ENCODE peak calls at places on chromosomes 6 and 20, in ten cellular contexts. S is NCI-H2107; Y is mesenchymal stem cell; F is H7; G is NCI-H1436; X is dermis microvascular lymphatic vessel endothelial cell; A is NCI-H2029; J is activated CD4-positive, alpha-beta T cell treated with anti-CD3 and anti-CD28 coated beads, Interleukin-2, amount 50 U/mL, for 1 hour; L is HT-29; K is hepatic stellate cell. Z is an unnamed sample.

GRCh38 chr20:48606841-48607543 is 220.8 kb downstream of the PREX1 start:
- DNase-seq in S (no peak), Y (no peak), F (no peak), G (no peak), X (no peak), A (no peak), J (no peak), L (no peak), K (no peak), Z (no peak)

GRCh38 chr6:84166395-84166794 is 61.0 kb downstream of the CEP162 start:
- DNase-seq in S (no peak), Y (no peak), F (no peak), G (no peak), X (no peak), A (peak), J (no peak), L (no peak), K (no peak), Z (no peak)

GRCh38 chr6:158208226-158208807 is 40.2 kb downstream of the GTF2H5 start:
- DNase-seq in S (no peak), Y (no peak), F (no peak), G (no peak), X (peak), A (no peak), J (no peak), L (no peak), K (no peak), Z (no peak)

GRCh38 chr6:1015819-1016218 is 296.1 kb upstream of the FOXQ1 start:
- DNase-seq in S (no peak), Y (peak), F (no peak), G (no peak), X (no peak), A (no peak), J (no peak), L (no peak), K (no peak), Z (no peak)

GRCh38 chr6:106257195-106257594 is 68.4 kb downstream of the ATG5 start:
- DNase-seq in S (no peak), Y (no peak), F (no peak), G (no peak), X (no peak), A (no peak), J (no peak), L (no peak), K (no peak), Z (no peak)

GRCh38 chr6:135493218-135493961 is 4.2 kb downstream of the AHI1 start:
- DNase-seq in S (no peak), Y (no peak), F (no peak), G (no peak), X (peak), A (no peak), J (no peak), L (no peak), K (peak), Z (no peak)

GRCh38 chr6:14442250-14442649 is 324.7 kb downstream of the CD83 start:
- DNase-seq in S (no peak), Y (no peak), F (no peak), G (no peak), X (no peak), A (no peak), J (no peak), L (no peak), K (no peak), Z (no peak)

GRCh38 chr6:53794720-53795253 is at the start of gene LRRC1:
- DNase-seq in S (peak), Y (peak), F (peak), G (peak), X (peak), A (peak), J (peak), L (peak), K (peak), Z (peak)

GRCh38 chr20:49100934-49101333 is 54.8 kb downstream of the CSE1L start:
- DNase-seq in S (no peak), Y (peak), F (no peak), G (no peak), X (no peak), A (no peak), J (no peak), L (no peak), K (no peak), Z (no peak)

GRCh38 chr6:134201716-134202115 is 116.2 kb downstream of the SGK1 start:
- DNase-seq in S (no peak), Y (peak), F (no peak), G (no peak), X (no peak), A (no peak), J (no peak), L (no peak), K (no peak), Z (no peak)

GRCh38 chr6:141152951-141153350 is 979.8 kb upstream of the GJE1 start:
- DNase-seq in S (no peak), Y (no peak), F (no peak), G (no peak), X (peak), A (no peak), J (no peak), L (no peak), K (no peak), Z (no peak)

GRCh38 chr20:57941572-57942381 is 232.0 kb upstream of the PMEPA1 start:
- DNase-seq in S (no peak), Y (no peak), F (no peak), G (no peak), X (no peak), A (peak), J (no peak), L (no peak), K (no peak), Z (no peak)

GRCh38 chr6:147416622-147417021 is 91.9 kb upstream of the SAMD5 start:
- DNase-seq in S (no peak), Y (no peak), F (no peak), G (no peak), X (no peak), A (no peak), J (no peak), L (no peak), K (no peak), Z (no peak)

GRCh38 chr6:49558233-49558632 is 7.8 kb downstream of the C6orf141 start:
- DNase-seq in S (no peak), Y (no peak), F (no peak), G (no peak), X (no peak), A (no peak), J (no peak), L (no peak), K (no peak), Z (no peak)

GRCh38 chr20:17895641-17896246 is 72.8 kb downstream of the SNX5 start:
- DNase-seq in S (no peak), Y (peak), F (peak), G (no peak), X (peak), A (no peak), J (no peak), L (no peak), K (no peak), Z (no peak)

GRCh38 chr6:167764215-167764614 is 62.5 kb upstream of the AFDN start:
- DNase-seq in S (no peak), Y (no peak), F (no peak), G (no peak), X (no peak), A (no peak), J (no peak), L (no peak), K (no peak), Z (no peak)

GRCh38 chr6:70371454-70372105 is 41.7 kb upstream of the FAM135A start:
- DNase-seq in S (peak), Y (peak), F (peak), G (peak), X (peak), A (peak), J (no peak), L (peak), K (peak), Z (peak)

GRCh38 chr20:49982346-49983122 is at the start of gene SNAI1:
- DNase-seq in S (peak), Y (peak), F (peak), G (peak), X (peak), A (peak), J (peak), L (peak), K (peak), Z (peak)

GRCh38 chr20:59588236-59588855 is 16.0 kb upstream of the PHACTR3 start:
- DNase-seq in S (no peak), Y (no peak), F (no peak), G (no peak), X (no peak), A (no peak), J (no peak), L (no peak), K (no peak), Z (no peak)

GRCh38 chr20:37630161-37630560 is 63.7 kb upstream of the CTNNBL1 start:
- DNase-seq in S (no peak), Y (no peak), F (no peak), G (no peak), X (no peak), A (peak), J (no peak), L (peak), K (no peak), Z (no peak)

GRCh38 chr20:36121981-36122930 is 32.3 kb upstream of the EPB41L1 start:
- DNase-seq in S (no peak), Y (no peak), F (no peak), G (no peak), X (no peak), A (peak), J (no peak), L (peak), K (no peak), Z (no peak)

GRCh38 chr6:140438346-140438735 is 1063.9 kb upstream of the CITED2 start:
- DNase-seq in S (no peak), Y (no peak), F (no peak), G (no peak), X (no peak), A (no peak), J (no peak), L (no peak), K (no peak), Z (no peak)

GRCh38 chr6:68704485-68704884 is 69.4 kb downstream of the ADGRB3 start:
- DNase-seq in S (no peak), Y (no peak), F (no peak), G (no peak), X (no peak), A (no peak), J (no peak), L (no peak), K (no peak), Z (no peak)

GRCh38 chr20:5696011-5696559 is 54.1 kb upstream of the SHLD1 start:
- DNase-seq in S (no peak), Y (peak), F (no peak), G (no peak), X (peak), A (peak), J (no peak), L (no peak), K (peak), Z (no peak)

GRCh38 chr6:132443206-132443605 is 41.9 kb upstream of the MOXD1 start:
- DNase-seq in S (no peak), Y (peak), F (no peak), G (no peak), X (no peak), A (no peak), J (no peak), L (no peak), K (no peak), Z (no peak)